ENCODE peak calls at places on chromosomes 6 and 20, in eight cellular contexts. One of them, this sample, is unnamed.

GRCh38 chr20:53842301-53843099 is 227.9 kb downstream of the BCAS1 start:
- DNase-seq in fibroblast of pulmonary artery: no peak
- DNase-seq in amniotic stem cell: no peak
- DNase-seq in left cardiac atrium: no peak
- DNase-seq in pons: no peak
- DNase-seq in iris pigment epithelial cell: no peak
- DNase-seq in kidney glomerular epithelial cell: no peak
- DNase-seq in cardiac fibroblast: no peak
- DNase-seq in this sample: no peak

GRCh38 chr20:219290-220115 is 7.6 kb upstream of the DEFB129 start:
- DNase-seq in fibroblast of pulmonary artery: peak
- DNase-seq in amniotic stem cell: no peak
- DNase-seq in left cardiac atrium: no peak
- DNase-seq in pons: peak
- DNase-seq in iris pigment epithelial cell: peak
- DNase-seq in kidney glomerular epithelial cell: no peak
- DNase-seq in cardiac fibroblast: peak
- DNase-seq in this sample: no peak

GRCh38 chr6:48048460-48049146 is 62.4 kb downstream of the PTCHD4 start:
- DNase-seq in fibroblast of pulmonary artery: no peak
- DNase-seq in amniotic stem cell: no peak
- DNase-seq in left cardiac atrium: no peak
- DNase-seq in pons: no peak
- DNase-seq in iris pigment epithelial cell: no peak
- DNase-seq in kidney glomerular epithelial cell: no peak
- DNase-seq in cardiac fibroblast: peak
- DNase-seq in this sample: no peak

GRCh38 chr6:89790403-89790802 is 29.2 kb downstream of the MDN1 start:
- DNase-seq in fibroblast of pulmonary artery: no peak
- DNase-seq in amniotic stem cell: no peak
- DNase-seq in left cardiac atrium: no peak
- DNase-seq in pons: no peak
- DNase-seq in iris pigment epithelial cell: no peak
- DNase-seq in kidney glomerular epithelial cell: no peak
- DNase-seq in cardiac fibroblast: no peak
- DNase-seq in this sample: no peak

GRCh38 chr20:36793294-36794115 is 19.9 kb upstream of the DSN1 start:
- DNase-seq in fibroblast of pulmonary artery: no peak
- DNase-seq in amniotic stem cell: no peak
- DNase-seq in left cardiac atrium: no peak
- DNase-seq in pons: no peak
- DNase-seq in iris pigment epithelial cell: no peak
- DNase-seq in kidney glomerular epithelial cell: no peak
- DNase-seq in cardiac fibroblast: no peak
- DNase-seq in this sample: no peak

GRCh38 chr6:19465760-19466159 is 371.4 kb upstream of the ID4 start:
- DNase-seq in fibroblast of pulmonary artery: peak
- DNase-seq in amniotic stem cell: no peak
- DNase-seq in left cardiac atrium: no peak
- DNase-seq in pons: no peak
- DNase-seq in iris pigment epithelial cell: peak
- DNase-seq in kidney glomerular epithelial cell: peak
- DNase-seq in cardiac fibroblast: peak
- DNase-seq in this sample: no peak

GRCh38 chr20:57620274-57620990 is at the start of gene ZBP1:
- DNase-seq in fibroblast of pulmonary artery: no peak
- DNase-seq in amniotic stem cell: no peak
- DNase-seq in left cardiac atrium: no peak
- DNase-seq in pons: no peak
- DNase-seq in iris pigment epithelial cell: no peak
- DNase-seq in kidney glomerular epithelial cell: no peak
- DNase-seq in cardiac fibroblast: no peak
- DNase-seq in this sample: no peak

GRCh38 chr6:2558861-2559811 is 191.6 kb downstream of the MYLK4 start:
- DNase-seq in fibroblast of pulmonary artery: no peak
- DNase-seq in amniotic stem cell: no peak
- DNase-seq in left cardiac atrium: no peak
- DNase-seq in pons: no peak
- DNase-seq in iris pigment epithelial cell: no peak
- DNase-seq in kidney glomerular epithelial cell: peak
- DNase-seq in cardiac fibroblast: no peak
- DNase-seq in this sample: no peak

GRCh38 chr6:39050453-39051112 is 2.0 kb downstream of the GLP1R start:
- DNase-seq in fibroblast of pulmonary artery: no peak
- DNase-seq in amniotic stem cell: no peak
- DNase-seq in left cardiac atrium: no peak
- DNase-seq in pons: no peak
- DNase-seq in iris pigment epithelial cell: no peak
- DNase-seq in kidney glomerular epithelial cell: no peak
- DNase-seq in cardiac fibroblast: no peak
- DNase-seq in this sample: no peak

GRCh38 chr20:38566199-38566598 is 14.8 kb upstream of the ADIG start:
- DNase-seq in fibroblast of pulmonary artery: no peak
- DNase-seq in amniotic stem cell: no peak
- DNase-seq in left cardiac atrium: no peak
- DNase-seq in pons: no peak
- DNase-seq in iris pigment epithelial cell: no peak
- DNase-seq in kidney glomerular epithelial cell: no peak
- DNase-seq in cardiac fibroblast: no peak
- DNase-seq in this sample: no peak

GRCh38 chr6:12608016-12608860 is 108.3 kb upstream of the PHACTR1 start:
- DNase-seq in fibroblast of pulmonary artery: peak
- DNase-seq in amniotic stem cell: no peak
- DNase-seq in left cardiac atrium: no peak
- DNase-seq in pons: peak
- DNase-seq in iris pigment epithelial cell: peak
- DNase-seq in kidney glomerular epithelial cell: peak
- DNase-seq in cardiac fibroblast: peak
- DNase-seq in this sample: no peak

GRCh38 chr6:169235286-169235685 is 18.4 kb downstream of the THBS2 start:
- DNase-seq in fibroblast of pulmonary artery: no peak
- DNase-seq in amniotic stem cell: no peak
- DNase-seq in left cardiac atrium: no peak
- DNase-seq in pons: no peak
- DNase-seq in iris pigment epithelial cell: no peak
- DNase-seq in kidney glomerular epithelial cell: no peak
- DNase-seq in cardiac fibroblast: no peak
- DNase-seq in this sample: no peak

GRCh38 chr20:18092890-18093289 is 35.2 kb upstream of the OVOL2 start:
- DNase-seq in fibroblast of pulmonary artery: no peak
- DNase-seq in amniotic stem cell: no peak
- DNase-seq in left cardiac atrium: no peak
- DNase-seq in pons: no peak
- DNase-seq in iris pigment epithelial cell: no peak
- DNase-seq in kidney glomerular epithelial cell: no peak
- DNase-seq in cardiac fibroblast: no peak
- DNase-seq in this sample: no peak

GRCh38 chr6:37693546-37694250 is 4.0 kb downstream of the MDGA1 start:
- DNase-seq in fibroblast of pulmonary artery: no peak
- DNase-seq in amniotic stem cell: no peak
- DNase-seq in left cardiac atrium: no peak
- DNase-seq in pons: no peak
- DNase-seq in iris pigment epithelial cell: no peak
- DNase-seq in kidney glomerular epithelial cell: no peak
- DNase-seq in cardiac fibroblast: no peak
- DNase-seq in this sample: no peak

GRCh38 chr6:28004350-28005123 is 47.5 kb downstream of the OR2B6 start:
- DNase-seq in fibroblast of pulmonary artery: no peak
- DNase-seq in amniotic stem cell: no peak
- DNase-seq in left cardiac atrium: no peak
- DNase-seq in pons: no peak
- DNase-seq in iris pigment epithelial cell: no peak
- DNase-seq in kidney glomerular epithelial cell: no peak
- DNase-seq in cardiac fibroblast: no peak
- DNase-seq in this sample: no peak

GRCh38 chr6:169173532-169174268 is 79.9 kb downstream of the THBS2 start:
- DNase-seq in fibroblast of pulmonary artery: no peak
- DNase-seq in amniotic stem cell: no peak
- DNase-seq in left cardiac atrium: no peak
- DNase-seq in pons: no peak
- DNase-seq in iris pigment epithelial cell: peak
- DNase-seq in kidney glomerular epithelial cell: no peak
- DNase-seq in cardiac fibroblast: peak
- DNase-seq in this sample: no peak

GRCh38 chr6:21371676-21372161 is 221.8 kb upstream of the SOX4 start:
- DNase-seq in fibroblast of pulmonary artery: peak
- DNase-seq in amniotic stem cell: no peak
- DNase-seq in left cardiac atrium: no peak
- DNase-seq in pons: no peak
- DNase-seq in iris pigment epithelial cell: peak
- DNase-seq in kidney glomerular epithelial cell: no peak
- DNase-seq in cardiac fibroblast: peak
- DNase-seq in this sample: no peak

GRCh38 chr6:34390531-34391013 is 1.9 kb downstream of the NUDT3 start:
- DNase-seq in fibroblast of pulmonary artery: no peak
- DNase-seq in amniotic stem cell: no peak
- DNase-seq in left cardiac atrium: no peak
- DNase-seq in pons: no peak
- DNase-seq in iris pigment epithelial cell: no peak
- DNase-seq in kidney glomerular epithelial cell: no peak
- DNase-seq in cardiac fibroblast: no peak
- DNase-seq in this sample: no peak

GRCh38 chr20:36465109-36466080 is 75.9 kb upstream of the MYL9 start:
- DNase-seq in fibroblast of pulmonary artery: peak
- DNase-seq in amniotic stem cell: peak
- DNase-seq in left cardiac atrium: peak
- DNase-seq in pons: no peak
- DNase-seq in iris pigment epithelial cell: peak
- DNase-seq in kidney glomerular epithelial cell: peak
- DNase-seq in cardiac fibroblast: peak
- DNase-seq in this sample: no peak

GRCh38 chr20:25199473-25200265 is 4.2 kb downstream of the ENTPD6 start:
- DNase-seq in fibroblast of pulmonary artery: no peak
- DNase-seq in amniotic stem cell: no peak
- DNase-seq in left cardiac atrium: no peak
- DNase-seq in pons: no peak
- DNase-seq in iris pigment epithelial cell: no peak
- DNase-seq in kidney glomerular epithelial cell: no peak
- DNase-seq in cardiac fibroblast: no peak
- DNase-seq in this sample: no peak

GRCh38 chr6:142482973-142483372 is 181.2 kb downstream of the ADGRG6 start:
- DNase-seq in fibroblast of pulmonary artery: no peak
- DNase-seq in amniotic stem cell: no peak
- DNase-seq in left cardiac atrium: no peak
- DNase-seq in pons: no peak
- DNase-seq in iris pigment epithelial cell: peak
- DNase-seq in kidney glomerular epithelial cell: no peak
- DNase-seq in cardiac fibroblast: peak
- DNase-seq in this sample: no peak

GRCh38 chr6:132270745-132271414 is 130.4 kb downstream of the MOXD1 start:
- DNase-seq in fibroblast of pulmonary artery: no peak
- DNase-seq in amniotic stem cell: no peak
- DNase-seq in left cardiac atrium: no peak
- DNase-seq in pons: no peak
- DNase-seq in iris pigment epithelial cell: no peak
- DNase-seq in kidney glomerular epithelial cell: no peak
- DNase-seq in cardiac fibroblast: no peak
- DNase-seq in this sample: no peak

GRCh38 chr6:53956068-53956711 is 155.1 kb upstream of the MLIP start:
- DNase-seq in fibroblast of pulmonary artery: peak
- DNase-seq in amniotic stem cell: peak
- DNase-seq in left cardiac atrium: peak
- DNase-seq in pons: peak
- DNase-seq in iris pigment epithelial cell: peak
- DNase-seq in kidney glomerular epithelial cell: peak
- DNase-seq in cardiac fibroblast: peak
- DNase-seq in this sample: peak

GRCh38 chr6:87925373-87926060 is 122.1 kb upstream of the SPACA1 start:
- DNase-seq in fibroblast of pulmonary artery: no peak
- DNase-seq in amniotic stem cell: no peak
- DNase-seq in left cardiac atrium: no peak
- DNase-seq in pons: no peak
- DNase-seq in iris pigment epithelial cell: no peak
- DNase-seq in kidney glomerular epithelial cell: no peak
- DNase-seq in cardiac fibroblast: no peak
- DNase-seq in this sample: no peak

GRCh38 chr6:111773501-111774345 is 99.5 kb downstream of the FYN start:
- DNase-seq in fibroblast of pulmonary artery: no peak
- DNase-seq in amniotic stem cell: no peak
- DNase-seq in left cardiac atrium: no peak
- DNase-seq in pons: no peak
- DNase-seq in iris pigment epithelial cell: no peak
- DNase-seq in kidney glomerular epithelial cell: no peak
- DNase-seq in cardiac fibroblast: no peak
- DNase-seq in this sample: no peak

GRCh38 chr20:642398-643174 is 10.4 kb downstream of the SRXN1 start:
- DNase-seq in fibroblast of pulmonary artery: no peak
- DNase-seq in amniotic stem cell: no peak
- DNase-seq in left cardiac atrium: peak
- DNase-seq in pons: no peak
- DNase-seq in iris pigment epithelial cell: no peak
- DNase-seq in kidney glomerular epithelial cell: no peak
- DNase-seq in cardiac fibroblast: no peak
- DNase-seq in this sample: no peak

GRCh38 chr6:125201961-125202729 is 48.6 kb downstream of the TPD52L1 start:
- DNase-seq in fibroblast of pulmonary artery: peak
- DNase-seq in amniotic stem cell: peak
- DNase-seq in left cardiac atrium: peak
- DNase-seq in pons: no peak
- DNase-seq in iris pigment epithelial cell: peak
- DNase-seq in kidney glomerular epithelial cell: peak
- DNase-seq in cardiac fibroblast: peak
- DNase-seq in this sample: no peak

GRCh38 chr6:53979468-53980067 is 131.7 kb upstream of the MLIP start:
- DNase-seq in fibroblast of pulmonary artery: peak
- DNase-seq in amniotic stem cell: no peak
- DNase-seq in left cardiac atrium: no peak
- DNase-seq in pons: peak
- DNase-seq in iris pigment epithelial cell: peak
- DNase-seq in kidney glomerular epithelial cell: peak
- DNase-seq in cardiac fibroblast: peak
- DNase-seq in this sample: peak

GRCh38 chr6:13873288-13874190 is 51.2 kb upstream of the RNF182 start:
- DNase-seq in fibroblast of pulmonary artery: no peak
- DNase-seq in amniotic stem cell: no peak
- DNase-seq in left cardiac atrium: peak
- DNase-seq in pons: no peak
- DNase-seq in iris pigment epithelial cell: no peak
- DNase-seq in kidney glomerular epithelial cell: peak
- DNase-seq in cardiac fibroblast: peak
- DNase-seq in this sample: no peak

GRCh38 chr6:129606664-129607063 is 103.3 kb downstream of the ARHGAP18 start:
- DNase-seq in fibroblast of pulmonary artery: peak
- DNase-seq in amniotic stem cell: no peak
- DNase-seq in left cardiac atrium: no peak
- DNase-seq in pons: no peak
- DNase-seq in iris pigment epithelial cell: peak
- DNase-seq in kidney glomerular epithelial cell: no peak
- DNase-seq in cardiac fibroblast: peak
- DNase-seq in this sample: no peak

GRCh38 chr6:167402195-167402686 is 77.4 kb downstream of the TTLL2 start:
- DNase-seq in fibroblast of pulmonary artery: no peak
- DNase-seq in amniotic stem cell: no peak
- DNase-seq in left cardiac atrium: no peak
- DNase-seq in pons: no peak
- DNase-seq in iris pigment epithelial cell: no peak
- DNase-seq in kidney glomerular epithelial cell: no peak
- DNase-seq in cardiac fibroblast: no peak
- DNase-seq in this sample: no peak

GRCh38 chr20:50286609-50287008 is 96.0 kb downstream of the CEBPB start:
- DNase-seq in fibroblast of pulmonary artery: peak
- DNase-seq in amniotic stem cell: peak
- DNase-seq in left cardiac atrium: peak
- DNase-seq in pons: no peak
- DNase-seq in iris pigment epithelial cell: peak
- DNase-seq in kidney glomerular epithelial cell: peak
- DNase-seq in cardiac fibroblast: peak
- DNase-seq in this sample: no peak

GRCh38 chr6:111846511-111847409 is 26.5 kb downstream of the FYN start:
- DNase-seq in fibroblast of pulmonary artery: no peak
- DNase-seq in amniotic stem cell: no peak
- DNase-seq in left cardiac atrium: peak
- DNase-seq in pons: no peak
- DNase-seq in iris pigment epithelial cell: no peak
- DNase-seq in kidney glomerular epithelial cell: no peak
- DNase-seq in cardiac fibroblast: no peak
- DNase-seq in this sample: no peak

GRCh38 chr6:17469006-17469972 is 75.9 kb downstream of the CAP2 start:
- DNase-seq in fibroblast of pulmonary artery: no peak
- DNase-seq in amniotic stem cell: no peak
- DNase-seq in left cardiac atrium: no peak
- DNase-seq in pons: no peak
- DNase-seq in iris pigment epithelial cell: no peak
- DNase-seq in kidney glomerular epithelial cell: no peak
- DNase-seq in cardiac fibroblast: peak
- DNase-seq in this sample: no peak